ENCODE peak calls at places on chromosome 4, in eight cellular contexts. One of them, this sample, is unnamed.

GRCh38 chr4:148443550-148444295 is 1.5 kb upstream of the NR3C2 start:
- DNase-seq in breast epithelium: no peak
- DNase-seq in fibroblast of lung: no peak
- DNase-seq in GM23338: peak; percentile 28
- DNase-seq in SK-N-SH: peak; percentile 38
- DNase-seq in CD8-positive, alpha-beta memory T cell: peak; percentile 55
- DNase-seq in mammary epithelial cell: no peak
- DNase-seq in GM23248: peak; percentile 53
- DNase-seq in this sample: peak; percentile 33

GRCh38 chr4:152843476-152844107 is 63.8 kb downstream of the ARFIP1 start:
- DNase-seq in breast epithelium: no peak
- DNase-seq in fibroblast of lung: no peak
- DNase-seq in GM23338: no peak
- DNase-seq in SK-N-SH: no peak
- DNase-seq in CD8-positive, alpha-beta memory T cell: no peak
- DNase-seq in mammary epithelial cell: no peak
- DNase-seq in GM23248: no peak
- DNase-seq in this sample: no peak

GRCh38 chr4:7451800-7452199 is 17.1 kb upstream of the PSAPL1 start:
- DNase-seq in breast epithelium: no peak
- DNase-seq in fibroblast of lung: no peak
- DNase-seq in GM23338: no peak
- DNase-seq in SK-N-SH: no peak
- DNase-seq in CD8-positive, alpha-beta memory T cell: no peak
- DNase-seq in mammary epithelial cell: no peak
- DNase-seq in GM23248: no peak
- DNase-seq in this sample: no peak

GRCh38 chr4:88613417-88613875 is 21.2 kb downstream of the HERC3 start:
- DNase-seq in breast epithelium: no peak
- DNase-seq in fibroblast of lung: no peak
- DNase-seq in GM23338: peak; percentile 49
- DNase-seq in SK-N-SH: no peak
- DNase-seq in CD8-positive, alpha-beta memory T cell: peak; percentile 82
- DNase-seq in mammary epithelial cell: no peak
- DNase-seq in GM23248: no peak
- DNase-seq in this sample: peak; percentile 46

GRCh38 chr4:166252487-166253402 is 379.7 kb downstream of the TLL1 start:
- DNase-seq in breast epithelium: no peak
- DNase-seq in fibroblast of lung: peak; percentile 0
- DNase-seq in GM23338: peak; percentile 62
- DNase-seq in SK-N-SH: peak; percentile 3
- DNase-seq in CD8-positive, alpha-beta memory T cell: no peak
- DNase-seq in mammary epithelial cell: peak; percentile 8
- DNase-seq in GM23248: peak; percentile 20
- DNase-seq in this sample: no peak

GRCh38 chr4:10461091-10461849 is 4.0 kb upstream of the ZNF518B start:
- DNase-seq in breast epithelium: no peak
- DNase-seq in fibroblast of lung: peak; percentile 55
- DNase-seq in GM23338: peak; percentile 77
- DNase-seq in SK-N-SH: peak; percentile 92
- DNase-seq in CD8-positive, alpha-beta memory T cell: peak; percentile 80
- DNase-seq in mammary epithelial cell: peak; percentile 60
- DNase-seq in GM23248: peak; percentile 70
- DNase-seq in this sample: peak; percentile 75

GRCh38 chr4:92121099-92121498 is 182.7 kb upstream of the GRID2 start:
- DNase-seq in breast epithelium: no peak
- DNase-seq in fibroblast of lung: peak; percentile 75
- DNase-seq in GM23338: no peak
- DNase-seq in SK-N-SH: no peak
- DNase-seq in CD8-positive, alpha-beta memory T cell: no peak
- DNase-seq in mammary epithelial cell: no peak
- DNase-seq in GM23248: no peak
- DNase-seq in this sample: no peak

GRCh38 chr4:149999485-150000074 is 78.7 kb upstream of the DCLK2 start:
- DNase-seq in breast epithelium: no peak
- DNase-seq in fibroblast of lung: peak; percentile 87
- DNase-seq in GM23338: peak; percentile 54
- DNase-seq in SK-N-SH: peak; percentile 34
- DNase-seq in CD8-positive, alpha-beta memory T cell: no peak
- DNase-seq in mammary epithelial cell: peak; percentile 36
- DNase-seq in GM23248: peak; percentile 88
- DNase-seq in this sample: no peak

GRCh38 chr4:178602833-178603232 is 1160.6 kb upstream of the AGA start:
- DNase-seq in breast epithelium: no peak
- DNase-seq in fibroblast of lung: peak; percentile 47
- DNase-seq in GM23338: no peak
- DNase-seq in SK-N-SH: no peak
- DNase-seq in CD8-positive, alpha-beta memory T cell: no peak
- DNase-seq in mammary epithelial cell: no peak
- DNase-seq in GM23248: no peak
- DNase-seq in this sample: no peak

GRCh38 chr4:91488946-91489345 is 814.8 kb upstream of the GRID2 start:
- DNase-seq in breast epithelium: no peak
- DNase-seq in fibroblast of lung: no peak
- DNase-seq in GM23338: no peak
- DNase-seq in SK-N-SH: no peak
- DNase-seq in CD8-positive, alpha-beta memory T cell: no peak
- DNase-seq in mammary epithelial cell: no peak
- DNase-seq in GM23248: no peak
- DNase-seq in this sample: no peak

GRCh38 chr4:107800686-107801085 is 24.0 kb upstream of the SGMS2 start:
- DNase-seq in breast epithelium: no peak
- DNase-seq in fibroblast of lung: no peak
- DNase-seq in GM23338: no peak
- DNase-seq in SK-N-SH: no peak
- DNase-seq in CD8-positive, alpha-beta memory T cell: no peak
- DNase-seq in mammary epithelial cell: no peak
- DNase-seq in GM23248: no peak
- DNase-seq in this sample: no peak

GRCh38 chr4:40710484-40711269 is 39.1 kb upstream of the NSUN7 start:
- DNase-seq in breast epithelium: no peak
- DNase-seq in fibroblast of lung: peak; percentile 54
- DNase-seq in GM23338: no peak
- DNase-seq in SK-N-SH: no peak
- DNase-seq in CD8-positive, alpha-beta memory T cell: no peak
- DNase-seq in mammary epithelial cell: no peak
- DNase-seq in GM23248: no peak
- DNase-seq in this sample: no peak

GRCh38 chr4:46441116-46441859 is 51.4 kb upstream of the GABRA2 start:
- DNase-seq in breast epithelium: no peak
- DNase-seq in fibroblast of lung: peak; percentile 87
- DNase-seq in GM23338: no peak
- DNase-seq in SK-N-SH: no peak
- DNase-seq in CD8-positive, alpha-beta memory T cell: no peak
- DNase-seq in mammary epithelial cell: peak; percentile 26
- DNase-seq in GM23248: no peak
- DNase-seq in this sample: no peak

GRCh38 chr4:23717528-23718248 is 172.2 kb downstream of the PPARGC1A start:
- DNase-seq in breast epithelium: no peak
- DNase-seq in fibroblast of lung: peak; percentile 50
- DNase-seq in GM23338: peak; percentile 60
- DNase-seq in SK-N-SH: peak; percentile 65
- DNase-seq in CD8-positive, alpha-beta memory T cell: no peak
- DNase-seq in mammary epithelial cell: peak; percentile 1
- DNase-seq in GM23248: peak; percentile 52
- DNase-seq in this sample: no peak

GRCh38 chr4:39900966-39901365 is 76.7 kb downstream of the PDS5A start:
- DNase-seq in breast epithelium: no peak
- DNase-seq in fibroblast of lung: peak; percentile 9
- DNase-seq in GM23338: no peak
- DNase-seq in SK-N-SH: no peak
- DNase-seq in CD8-positive, alpha-beta memory T cell: no peak
- DNase-seq in mammary epithelial cell: no peak
- DNase-seq in GM23248: peak; percentile 1
- DNase-seq in this sample: no peak

GRCh38 chr4:3680656-3681055 is 85.5 kb upstream of the ADRA2C start:
- DNase-seq in breast epithelium: no peak
- DNase-seq in fibroblast of lung: no peak
- DNase-seq in GM23338: no peak
- DNase-seq in SK-N-SH: no peak
- DNase-seq in CD8-positive, alpha-beta memory T cell: no peak
- DNase-seq in mammary epithelial cell: no peak
- DNase-seq in GM23248: no peak
- DNase-seq in this sample: no peak

GRCh38 chr4:102734591-102735385 is 26.0 kb downstream of the MANBA start:
- DNase-seq in breast epithelium: no peak
- DNase-seq in fibroblast of lung: peak; percentile 24
- DNase-seq in GM23338: no peak
- DNase-seq in SK-N-SH: no peak
- DNase-seq in CD8-positive, alpha-beta memory T cell: no peak
- DNase-seq in mammary epithelial cell: peak; percentile 6
- DNase-seq in GM23248: peak; percentile 53
- DNase-seq in this sample: no peak

GRCh38 chr4:138861130-138861529 is 154.5 kb upstream of the NOCT start:
- DNase-seq in breast epithelium: no peak
- DNase-seq in fibroblast of lung: no peak
- DNase-seq in GM23338: no peak
- DNase-seq in SK-N-SH: no peak
- DNase-seq in CD8-positive, alpha-beta memory T cell: no peak
- DNase-seq in mammary epithelial cell: no peak
- DNase-seq in GM23248: peak; percentile 61
- DNase-seq in this sample: no peak

GRCh38 chr4:15930314-15930713 is 8.2 kb downstream of the FGFBP1 start:
- DNase-seq in breast epithelium: no peak
- DNase-seq in fibroblast of lung: no peak
- DNase-seq in GM23338: no peak
- DNase-seq in SK-N-SH: no peak
- DNase-seq in CD8-positive, alpha-beta memory T cell: no peak
- DNase-seq in mammary epithelial cell: no peak
- DNase-seq in GM23248: no peak
- DNase-seq in this sample: no peak

DNA sequence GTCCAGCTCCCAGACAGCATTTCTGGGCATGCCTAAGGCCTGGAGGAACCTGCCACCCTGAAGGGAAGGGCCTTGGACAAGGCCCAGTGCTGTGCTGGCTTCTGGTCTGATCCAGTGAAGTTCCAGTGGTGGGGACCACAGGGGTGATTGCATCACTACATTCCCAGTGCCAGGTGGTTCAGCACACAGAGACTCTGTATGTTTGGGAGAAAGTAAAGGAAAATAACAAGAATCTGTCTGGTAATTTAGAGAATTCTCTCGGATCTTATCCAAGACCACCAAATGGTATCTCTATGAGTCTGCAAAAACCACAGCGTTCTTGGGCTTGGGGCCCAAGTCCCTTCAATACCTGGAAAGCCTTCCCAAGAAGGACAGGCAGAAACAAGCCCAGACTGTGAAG is 131.8 kb upstream of the MAD2L1 start:
- DNase-seq in breast epithelium: no peak
- DNase-seq in fibroblast of lung: no peak
- DNase-seq in GM23338: no peak
- DNase-seq in SK-N-SH: no peak
- DNase-seq in CD8-positive, alpha-beta memory T cell: no peak
- DNase-seq in mammary epithelial cell: peak; percentile 66
- DNase-seq in GM23248: no peak
- DNase-seq in this sample: no peak
- H3K27me3 ChIP-seq in breast epithelium: no peaks in the 10 kb centered on the region
- H3K27me3 ChIP-seq in fibroblast of lung: no peaks in the 10 kb centered on the region
- H3K27me3 ChIP-seq in GM23338: no peaks in the 10 kb centered on the region
- H3K27me3 ChIP-seq in SK-N-SH: no peaks in the 10 kb centered on the region
- H3K27me3 ChIP-seq in CD8-positive, alpha-beta memory T cell: no peaks in the 10 kb centered on the region
- H3K27me3 ChIP-seq in mammary epithelial cell: no peaks in the 10 kb centered on the region
- H3K27me3 ChIP-seq in GM23248: no peaks in the 10 kb centered on the region
- H3K27me3 ChIP-seq in this sample: no peaks in the 10 kb centered on the region

DNA sequence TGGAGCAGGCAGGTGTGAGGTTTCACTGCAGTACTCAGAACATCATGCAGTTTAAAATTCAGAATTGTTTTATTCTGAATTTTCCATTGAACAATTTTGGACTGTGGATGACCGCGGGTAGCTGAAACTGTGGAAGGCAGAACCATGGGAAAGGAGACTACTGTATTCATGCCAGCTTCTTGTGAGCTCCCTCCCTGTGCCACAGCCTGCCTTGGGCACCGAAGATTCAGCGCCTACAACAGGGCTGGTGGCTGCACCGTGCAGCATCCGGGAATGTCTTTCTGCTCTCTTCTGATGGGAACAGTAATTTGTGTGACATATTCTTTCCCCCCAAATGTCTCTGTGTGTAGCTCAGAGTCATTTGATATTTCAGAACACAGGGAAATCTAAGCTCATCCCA is 118.5 kb upstream of the NKX1-1 start:
- DNase-seq in breast epithelium: no peak
- DNase-seq in fibroblast of lung: no peak
- DNase-seq in GM23338: no peak
- DNase-seq in SK-N-SH: no peak
- DNase-seq in CD8-positive, alpha-beta memory T cell: no peak
- DNase-seq in mammary epithelial cell: no peak
- DNase-seq in GM23248: no peak
- DNase-seq in this sample: no peak
- H3K27me3 ChIP-seq in breast epithelium: peaks cover 10% of the 10 kb centered on the region
- H3K27me3 ChIP-seq in fibroblast of lung: peaks cover 3% of the 10 kb centered on the region
- H3K27me3 ChIP-seq in GM23338: peaks cover 7% of the 10 kb centered on the region
- H3K27me3 ChIP-seq in SK-N-SH: peaks cover 77% of the 10 kb centered on the region
- H3K27me3 ChIP-seq in CD8-positive, alpha-beta memory T cell: no peaks in the 10 kb centered on the region
- H3K27me3 ChIP-seq in mammary epithelial cell: peaks cover 21% of the 10 kb centered on the region
- H3K27me3 ChIP-seq in GM23248: peaks cover 48% of the 10 kb centered on the region
- H3K27me3 ChIP-seq in this sample: peaks cover 30% of the 10 kb centered on the region

GRCh38 chr4:173227753-173228152 is 59.1 kb downstream of the GALNT7 start:
- DNase-seq in breast epithelium: no peak
- DNase-seq in fibroblast of lung: no peak
- DNase-seq in GM23338: no peak
- DNase-seq in SK-N-SH: no peak
- DNase-seq in CD8-positive, alpha-beta memory T cell: no peak
- DNase-seq in mammary epithelial cell: no peak
- DNase-seq in GM23248: no peak
- DNase-seq in this sample: no peak
- H3K27me3 ChIP-seq in breast epithelium: no peaks in the 10 kb centered on the region
- H3K27me3 ChIP-seq in fibroblast of lung: no peaks in the 10 kb centered on the region
- H3K27me3 ChIP-seq in GM23338: no peaks in the 10 kb centered on the region
- H3K27me3 ChIP-seq in SK-N-SH: no peaks in the 10 kb centered on the region
- H3K27me3 ChIP-seq in CD8-positive, alpha-beta memory T cell: no peaks in the 10 kb centered on the region
- H3K27me3 ChIP-seq in mammary epithelial cell: no peaks in the 10 kb centered on the region
- H3K27me3 ChIP-seq in GM23248: no peaks in the 10 kb centered on the region
- H3K27me3 ChIP-seq in this sample: no peaks in the 10 kb centered on the region

GRCh38 chr4:140568507-140569306 is at the start of gene UCP1:
- DNase-seq in breast epithelium: peak; percentile 53
- DNase-seq in fibroblast of lung: no peak
- DNase-seq in GM23338: peak; percentile 85
- DNase-seq in SK-N-SH: peak; percentile 85
- DNase-seq in CD8-positive, alpha-beta memory T cell: no peak
- DNase-seq in mammary epithelial cell: no peak
- DNase-seq in GM23248: peak; percentile 37
- DNase-seq in this sample: no peak

GRCh38 chr4:140571620-140572019 is 2.9 kb upstream of the UCP1 start:
- DNase-seq in breast epithelium: no peak
- DNase-seq in fibroblast of lung: no peak
- DNase-seq in GM23338: no peak
- DNase-seq in SK-N-SH: no peak
- DNase-seq in CD8-positive, alpha-beta memory T cell: no peak
- DNase-seq in mammary epithelial cell: no peak
- DNase-seq in GM23248: no peak
- DNase-seq in this sample: no peak

GRCh38 chr4:140567722-140568121 is 1.0 kb downstream of the UCP1 start:
- DNase-seq in breast epithelium: no peak
- DNase-seq in fibroblast of lung: peak; percentile 8
- DNase-seq in GM23338: peak; percentile 65
- DNase-seq in SK-N-SH: peak; percentile 32
- DNase-seq in CD8-positive, alpha-beta memory T cell: no peak
- DNase-seq in mammary epithelial cell: no peak
- DNase-seq in GM23248: peak; percentile 24
- DNase-seq in this sample: no peak

DNA sequence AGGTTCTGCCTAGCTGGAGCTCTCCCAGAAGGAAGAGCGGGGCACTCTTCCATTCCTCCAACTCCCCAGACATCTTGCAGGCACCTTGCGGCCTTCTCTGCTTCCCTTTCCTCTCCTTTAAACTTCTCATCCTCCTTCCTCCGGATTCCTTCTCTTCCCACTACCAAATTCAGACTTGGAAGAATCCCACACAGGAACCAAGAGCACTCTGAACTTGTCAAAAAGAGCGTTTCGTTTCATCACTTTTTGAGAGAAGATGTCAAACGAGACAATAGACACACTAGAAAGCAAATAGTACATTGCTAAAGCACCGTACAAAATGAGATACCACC is 512 bp upstream of the UCP1 start:
- DNase-seq in breast epithelium: no peak
- DNase-seq in fibroblast of lung: no peak
- DNase-seq in GM23338: no peak
- DNase-seq in SK-N-SH: no peak
- DNase-seq in CD8-positive, alpha-beta memory T cell: no peak
- DNase-seq in mammary epithelial cell: no peak
- DNase-seq in GM23248: no peak
- DNase-seq in this sample: no peak
- H3K27me3 ChIP-seq in breast epithelium: peaks cover 12% of the 10 kb centered on the region
- H3K27me3 ChIP-seq in fibroblast of lung: peaks cover 49% of the 10 kb centered on the region
- H3K27me3 ChIP-seq in GM23338: peaks cover 67% of the 10 kb centered on the region
- H3K27me3 ChIP-seq in SK-N-SH: peaks cover 38% of the 10 kb centered on the region
- H3K27me3 ChIP-seq in CD8-positive, alpha-beta memory T cell: peaks cover 22% of the 10 kb centered on the region
- H3K27me3 ChIP-seq in mammary epithelial cell: peaks cover 38% of the 10 kb centered on the region
- H3K27me3 ChIP-seq in GM23248: peaks cover 85% of the 10 kb centered on the region
- H3K27me3 ChIP-seq in this sample: peaks cover 76% of the 10 kb centered on the region